ENCODE peak calls at places on chromosomes 5 and 9, in ten cellular contexts. One of them, this sample, is unnamed.
A peak's percentile ranks its signal among the peaks of the same experiment; 100 is the strongest.

GRCh38 chr9:128203024-128203841 is at the start of gene DNM1:
- DNase-seq in foreskin fibroblast: no peak
- DNase-seq in epithelial cell of proximal tubule: no peak
- DNase-seq in esophagus squamous epithelium: no peak
- DNase-seq in small intestine: peak; percentile 66
- DNase-seq in AG04450: no peak
- DNase-seq in CD4-positive, alpha-beta memory T cell: peak; percentile 57
- DNase-seq in testis: peak; percentile 52
- DNase-seq in BJ: no peak
- DNase-seq in WERI-Rb-1: peak; percentile 77
- DNase-seq in this sample: peak; percentile 100

GRCh38 chr9:84959339-84959738 is 289.8 kb downstream of the NTRK2 start:
- DNase-seq in CD4-positive, alpha-beta memory T cell: no peak
- DNase-seq in AG04450: no peak
- DNase-seq in testis: no peak
- DNase-seq in esophagus squamous epithelium: no peak
- DNase-seq in BJ: no peak
- DNase-seq in small intestine: no peak
- DNase-seq in epithelial cell of proximal tubule: no peak
- DNase-seq in WERI-Rb-1: no peak
- DNase-seq in foreskin fibroblast: no peak
- DNase-seq in this sample: no peak

GRCh38 chr9:137168907-137169763 is 716 bp downstream of the LRRC26 start:
- DNase-seq in esophagus squamous epithelium: no peak
- DNase-seq in BJ: no peak
- DNase-seq in foreskin fibroblast: peak; percentile 46
- DNase-seq in testis: peak; percentile 58
- DNase-seq in WERI-Rb-1: peak; percentile 59
- DNase-seq in AG04450: no peak
- DNase-seq in epithelial cell of proximal tubule: no peak
- DNase-seq in CD4-positive, alpha-beta memory T cell: no peak
- DNase-seq in small intestine: peak; percentile 67
- DNase-seq in this sample: peak; percentile 98

GRCh38 chr5:180115326-180116076 is 43.9 kb upstream of the RNF130 start:
- DNase-seq in CD4-positive, alpha-beta memory T cell: no peak
- DNase-seq in BJ: no peak
- DNase-seq in small intestine: no peak
- DNase-seq in epithelial cell of proximal tubule: no peak
- DNase-seq in WERI-Rb-1: peak; percentile 74
- DNase-seq in testis: no peak
- DNase-seq in esophagus squamous epithelium: no peak
- DNase-seq in AG04450: no peak
- DNase-seq in foreskin fibroblast: no peak
- DNase-seq in this sample: peak; percentile 35

GRCh38 chr5:35038891-35039290 is 8.9 kb downstream of the AGXT2 start:
- DNase-seq in WERI-Rb-1: no peak
- DNase-seq in foreskin fibroblast: no peak
- DNase-seq in small intestine: no peak
- DNase-seq in CD4-positive, alpha-beta memory T cell: no peak
- DNase-seq in testis: no peak
- DNase-seq in AG04450: no peak
- DNase-seq in epithelial cell of proximal tubule: no peak
- DNase-seq in esophagus squamous epithelium: no peak
- DNase-seq in BJ: no peak
- DNase-seq in this sample: no peak

GRCh38 chr5:1666812-1667588 is 132.6 kb downstream of the MRPL36 start:
- DNase-seq in CD4-positive, alpha-beta memory T cell: no peak
- DNase-seq in BJ: no peak
- DNase-seq in esophagus squamous epithelium: no peak
- DNase-seq in foreskin fibroblast: no peak
- DNase-seq in WERI-Rb-1: peak; percentile 89
- DNase-seq in testis: peak; percentile 71
- DNase-seq in epithelial cell of proximal tubule: no peak
- DNase-seq in small intestine: no peak
- DNase-seq in AG04450: no peak
- DNase-seq in this sample: peak; percentile 98

GRCh38 chr5:32711693-32712462 is 757 bp downstream of the NPR3 start:
- DNase-seq in esophagus squamous epithelium: no peak
- DNase-seq in small intestine: no peak
- DNase-seq in CD4-positive, alpha-beta memory T cell: no peak
- DNase-seq in BJ: no peak
- DNase-seq in foreskin fibroblast: peak; percentile 48
- DNase-seq in AG04450: no peak
- DNase-seq in epithelial cell of proximal tubule: no peak
- DNase-seq in testis: peak; percentile 42
- DNase-seq in WERI-Rb-1: no peak
- DNase-seq in this sample: peak; percentile 70

GRCh38 chr5:126280820-126281219 is 142.4 kb upstream of the GRAMD2B start:
- DNase-seq in small intestine: no peak
- DNase-seq in AG04450: no peak
- DNase-seq in epithelial cell of proximal tubule: no peak
- DNase-seq in esophagus squamous epithelium: no peak
- DNase-seq in BJ: no peak
- DNase-seq in testis: no peak
- DNase-seq in foreskin fibroblast: no peak
- DNase-seq in WERI-Rb-1: no peak
- DNase-seq in CD4-positive, alpha-beta memory T cell: no peak
- DNase-seq in this sample: no peak

GRCh38 chr9:35000535-35001284 is 11.2 kb downstream of the DNAJB5 start:
- DNase-seq in foreskin fibroblast: peak; percentile 57
- DNase-seq in esophagus squamous epithelium: no peak
- DNase-seq in CD4-positive, alpha-beta memory T cell: no peak
- DNase-seq in BJ: peak; percentile 37
- DNase-seq in WERI-Rb-1: no peak
- DNase-seq in small intestine: no peak
- DNase-seq in AG04450: no peak
- DNase-seq in testis: no peak
- DNase-seq in epithelial cell of proximal tubule: no peak
- DNase-seq in this sample: peak; percentile 11

GRCh38 chr5:155726267-155726666 is 600.7 kb upstream of the SGCD start:
- DNase-seq in AG04450: no peak
- DNase-seq in BJ: no peak
- DNase-seq in epithelial cell of proximal tubule: no peak
- DNase-seq in testis: peak; percentile 63
- DNase-seq in WERI-Rb-1: no peak
- DNase-seq in esophagus squamous epithelium: no peak
- DNase-seq in small intestine: no peak
- DNase-seq in CD4-positive, alpha-beta memory T cell: no peak
- DNase-seq in foreskin fibroblast: no peak
- DNase-seq in this sample: peak; percentile 43

GRCh38 chr9:21326526-21327139 is 8.6 kb downstream of the KLHL9 start:
- DNase-seq in testis: no peak
- DNase-seq in WERI-Rb-1: no peak
- DNase-seq in foreskin fibroblast: no peak
- DNase-seq in esophagus squamous epithelium: no peak
- DNase-seq in epithelial cell of proximal tubule: no peak
- DNase-seq in CD4-positive, alpha-beta memory T cell: no peak
- DNase-seq in small intestine: peak; percentile 58
- DNase-seq in AG04450: no peak
- DNase-seq in BJ: no peak
- DNase-seq in this sample: no peak

GRCh38 chr5:71533614-71534013 is 53.5 kb upstream of the MCCC2 start:
- DNase-seq in epithelial cell of proximal tubule: no peak
- DNase-seq in esophagus squamous epithelium: no peak
- DNase-seq in small intestine: peak; percentile 15
- DNase-seq in foreskin fibroblast: peak; percentile 12
- DNase-seq in WERI-Rb-1: no peak
- DNase-seq in testis: no peak
- DNase-seq in CD4-positive, alpha-beta memory T cell: no peak
- DNase-seq in AG04450: no peak
- DNase-seq in BJ: no peak
- DNase-seq in this sample: no peak

GRCh38 chr5:38541174-38541724 is 15.2 kb downstream of the LIFR start:
- DNase-seq in esophagus squamous epithelium: no peak
- DNase-seq in CD4-positive, alpha-beta memory T cell: no peak
- DNase-seq in BJ: no peak
- DNase-seq in WERI-Rb-1: no peak
- DNase-seq in AG04450: no peak
- DNase-seq in foreskin fibroblast: no peak
- DNase-seq in small intestine: no peak
- DNase-seq in testis: no peak
- DNase-seq in epithelial cell of proximal tubule: no peak
- DNase-seq in this sample: no peak

DNA sequence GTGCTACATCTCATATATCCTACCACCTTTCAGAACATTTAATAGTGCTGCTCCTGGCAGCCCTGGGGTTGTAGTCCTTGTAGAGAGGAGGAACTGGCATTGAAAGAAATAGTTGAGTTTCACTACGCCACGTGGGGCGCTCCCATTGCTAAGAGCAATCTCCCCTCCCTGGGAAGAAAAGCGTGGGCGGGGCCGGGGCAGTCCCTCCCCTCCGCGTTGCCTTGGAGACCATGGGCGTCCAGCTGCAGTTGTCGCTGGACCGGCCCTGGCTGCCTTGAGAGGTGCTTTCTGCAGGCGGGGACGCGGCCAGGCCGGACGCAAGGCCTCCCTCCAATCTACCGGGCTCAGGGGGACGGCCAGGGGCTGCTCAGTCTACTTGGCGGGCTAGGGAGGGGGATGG is 368 bp upstream of the CCDC180 start:
- DNase-seq in foreskin fibroblast: peak; percentile 41
- DNase-seq in epithelial cell of proximal tubule: peak; percentile 19
- DNase-seq in AG04450: peak; percentile 41
- DNase-seq in testis: peak; percentile 85
- DNase-seq in CD4-positive, alpha-beta memory T cell: no peak
- DNase-seq in BJ: no peak
- DNase-seq in small intestine: peak; percentile 57
- DNase-seq in esophagus squamous epithelium: no peak
- DNase-seq in WERI-Rb-1: no peak
- DNase-seq in this sample: peak; percentile 95
- H3K4me3 ChIP-seq in foreskin fibroblast: peak overlapping the region; percentile 41
- H3K4me3 ChIP-seq in epithelial cell of proximal tubule: peak overlapping the region; percentile 47
- H3K4me3 ChIP-seq in AG04450: peak overlapping the region; percentile 37
- H3K4me3 ChIP-seq in testis: peak overlapping the region; percentile 22
- H3K4me3 ChIP-seq in CD4-positive, alpha-beta memory T cell: no peak overlapping the region
- H3K4me3 ChIP-seq in BJ: no peak overlapping the region
- H3K4me3 ChIP-seq in small intestine: no peak overlapping the region
- H3K4me3 ChIP-seq in esophagus squamous epithelium: peak overlapping the region; percentile 39
- H3K4me3 ChIP-seq in WERI-Rb-1: no peak overlapping the region
- H3K4me3 ChIP-seq in this sample: no peak overlapping the region

DNA sequence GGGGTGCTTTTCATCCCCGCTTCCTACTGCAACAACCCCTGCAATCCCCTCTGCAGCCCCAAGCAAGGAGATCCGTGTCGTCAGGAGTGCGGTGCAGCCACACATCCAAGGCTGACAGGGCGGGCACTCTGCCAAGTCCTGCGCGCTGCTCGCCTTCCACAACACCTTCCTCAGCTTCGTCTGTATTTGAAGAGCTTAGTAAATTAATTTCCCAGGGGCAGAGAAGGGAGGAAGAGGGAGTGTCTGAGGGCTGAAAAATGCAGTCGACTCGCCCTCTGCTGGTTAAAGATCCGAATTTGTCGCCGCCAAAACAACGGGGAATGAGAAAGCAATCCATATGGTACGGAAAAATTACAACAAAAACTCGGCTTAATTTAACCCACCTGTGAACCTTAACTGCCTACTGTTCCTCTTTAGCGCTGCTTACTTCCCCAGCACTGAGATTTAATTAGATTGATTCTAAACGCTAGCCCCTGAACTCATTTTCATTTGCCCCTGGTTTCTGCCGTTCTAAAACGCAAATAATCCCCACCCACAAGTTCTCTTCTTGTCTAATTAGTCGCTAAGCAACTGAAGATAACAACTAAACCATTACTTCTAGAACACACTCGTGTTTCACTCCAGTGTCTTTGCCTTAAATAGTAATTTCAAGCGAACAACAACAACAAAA is 10.9 kb upstream of the PCDHB1 start:
- DNase-seq in epithelial cell of proximal tubule: peak; percentile 26
- DNase-seq in foreskin fibroblast: no peak
- DNase-seq in WERI-Rb-1: peak; percentile 80
- DNase-seq in CD4-positive, alpha-beta memory T cell: no peak
- DNase-seq in testis: peak; percentile 65
- DNase-seq in small intestine: no peak
- DNase-seq in BJ: no peak
- DNase-seq in AG04450: no peak
- DNase-seq in esophagus squamous epithelium: no peak
- DNase-seq in this sample: peak; percentile 51
- H3K4me3 ChIP-seq in epithelial cell of proximal tubule: peak overlapping the region; percentile 61
- H3K4me3 ChIP-seq in foreskin fibroblast: no peak overlapping the region
- H3K4me3 ChIP-seq in WERI-Rb-1: peak overlapping the region; percentile 95
- H3K4me3 ChIP-seq in CD4-positive, alpha-beta memory T cell: no peak overlapping the region
- H3K4me3 ChIP-seq in testis: peak overlapping the region; percentile 13
- H3K4me3 ChIP-seq in small intestine: no peak overlapping the region
- H3K4me3 ChIP-seq in BJ: no peak overlapping the region
- H3K4me3 ChIP-seq in AG04450: no peak overlapping the region
- H3K4me3 ChIP-seq in esophagus squamous epithelium: peak overlapping the region; percentile 57
- H3K4me3 ChIP-seq in this sample: peak overlapping the region; percentile 53

GRCh38 chr5:143083006-143083405 is 312.8 kb downstream of the ARHGAP26 start:
- DNase-seq in BJ: no peak
- DNase-seq in epithelial cell of proximal tubule: no peak
- DNase-seq in esophagus squamous epithelium: no peak
- DNase-seq in testis: no peak
- DNase-seq in WERI-Rb-1: no peak
- DNase-seq in foreskin fibroblast: no peak
- DNase-seq in AG04450: no peak
- DNase-seq in small intestine: no peak
- DNase-seq in CD4-positive, alpha-beta memory T cell: no peak
- DNase-seq in this sample: no peak
- H3K4me3 ChIP-seq in BJ: no peak overlapping the region
- H3K4me3 ChIP-seq in epithelial cell of proximal tubule: no peak overlapping the region
- H3K4me3 ChIP-seq in esophagus squamous epithelium: no peak overlapping the region
- H3K4me3 ChIP-seq in testis: no peak overlapping the region
- H3K4me3 ChIP-seq in WERI-Rb-1: no peak overlapping the region
- H3K4me3 ChIP-seq in foreskin fibroblast: no peak overlapping the region
- H3K4me3 ChIP-seq in AG04450: no peak overlapping the region
- H3K4me3 ChIP-seq in small intestine: no peak overlapping the region
- H3K4me3 ChIP-seq in CD4-positive, alpha-beta memory T cell: no peak overlapping the region
- H3K4me3 ChIP-seq in this sample: no peak overlapping the region

GRCh38 chr9:121302341-121302740 is 34.4 kb downstream of the GSN start:
- DNase-seq in WERI-Rb-1: no peak
- DNase-seq in testis: no peak
- DNase-seq in AG04450: no peak
- DNase-seq in foreskin fibroblast: no peak
- DNase-seq in CD4-positive, alpha-beta memory T cell: no peak
- DNase-seq in epithelial cell of proximal tubule: no peak
- DNase-seq in small intestine: no peak
- DNase-seq in BJ: no peak
- DNase-seq in esophagus squamous epithelium: no peak
- DNase-seq in this sample: no peak
- H3K4me3 ChIP-seq in WERI-Rb-1: no peak overlapping the region
- H3K4me3 ChIP-seq in testis: no peak overlapping the region
- H3K4me3 ChIP-seq in AG04450: no peak overlapping the region
- H3K4me3 ChIP-seq in foreskin fibroblast: no peak overlapping the region
- H3K4me3 ChIP-seq in CD4-positive, alpha-beta memory T cell: no peak overlapping the region
- H3K4me3 ChIP-seq in epithelial cell of proximal tubule: no peak overlapping the region
- H3K4me3 ChIP-seq in small intestine: no peak overlapping the region
- H3K4me3 ChIP-seq in BJ: no peak overlapping the region
- H3K4me3 ChIP-seq in esophagus squamous epithelium: peak overlapping the region; percentile 82
- H3K4me3 ChIP-seq in this sample: no peak overlapping the region

DNA sequence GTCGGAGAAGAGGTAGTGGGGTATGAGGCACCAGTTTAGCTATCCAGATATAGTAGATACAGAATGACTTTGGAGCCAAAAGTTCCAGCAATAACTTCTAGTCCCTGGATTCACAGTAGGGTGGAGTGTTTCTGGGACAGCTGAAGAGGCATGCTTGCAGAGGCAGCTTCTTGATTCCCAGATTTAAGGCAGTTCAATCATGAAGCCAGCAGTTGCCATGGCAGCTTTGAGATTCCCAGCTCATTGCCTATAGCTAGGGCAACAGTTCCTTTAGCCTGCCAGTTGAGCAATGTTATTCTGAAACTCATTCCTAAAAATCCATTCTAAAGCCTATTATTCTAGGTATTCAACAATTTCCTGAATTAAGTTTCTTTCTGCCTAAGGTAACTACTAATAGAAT is 79.1 kb downstream of the LIX1 start:
- DNase-seq in foreskin fibroblast: no peak
- DNase-seq in WERI-Rb-1: no peak
- DNase-seq in epithelial cell of proximal tubule: no peak
- DNase-seq in testis: no peak
- DNase-seq in esophagus squamous epithelium: no peak
- DNase-seq in AG04450: no peak
- DNase-seq in BJ: no peak
- DNase-seq in small intestine: no peak
- DNase-seq in CD4-positive, alpha-beta memory T cell: no peak
- DNase-seq in this sample: no peak
- H3K4me3 ChIP-seq in foreskin fibroblast: no peak overlapping the region
- H3K4me3 ChIP-seq in WERI-Rb-1: no peak overlapping the region
- H3K4me3 ChIP-seq in epithelial cell of proximal tubule: no peak overlapping the region
- H3K4me3 ChIP-seq in testis: no peak overlapping the region
- H3K4me3 ChIP-seq in esophagus squamous epithelium: no peak overlapping the region
- H3K4me3 ChIP-seq in AG04450: no peak overlapping the region
- H3K4me3 ChIP-seq in BJ: no peak overlapping the region
- H3K4me3 ChIP-seq in small intestine: no peak overlapping the region
- H3K4me3 ChIP-seq in CD4-positive, alpha-beta memory T cell: no peak overlapping the region
- H3K4me3 ChIP-seq in this sample: no peak overlapping the region

This sample was measured in H7.